ENCODE peak calls at places on chromosomes 7 and 10, in four cellular contexts. One of them, this sample, is unnamed.

GRCh38 chr7:137146012-137146455 is 197.5 kb downstream of the PTN start:
- DNase-seq in mammary epithelial cell: peak
- DNase-seq in PC-3: peak
- DNase-seq in A549: no peak
- DNase-seq in this sample: peak

GRCh38 chr10:69895759-69896158 is 94.1 kb downstream of the COL13A1 start:
- DNase-seq in mammary epithelial cell: peak
- DNase-seq in PC-3: no peak
- DNase-seq in A549: no peak
- DNase-seq in this sample: peak

GRCh38 chr10:97338041-97338440 is 3.5 kb upstream of the FRAT2 start:
- DNase-seq in mammary epithelial cell: no peak
- DNase-seq in PC-3: no peak
- DNase-seq in A549: no peak
- DNase-seq in this sample: no peak

GRCh38 chr10:28962768-28963167 is 285.4 kb downstream of the BAMBI start:
- DNase-seq in mammary epithelial cell: no peak
- DNase-seq in PC-3: no peak
- DNase-seq in A549: no peak
- DNase-seq in this sample: no peak

GRCh38 chr7:149210551-149210950 is 15.2 kb downstream of the ZNF282 start:
- DNase-seq in mammary epithelial cell: no peak
- DNase-seq in PC-3: no peak
- DNase-seq in A549: no peak
- DNase-seq in this sample: no peak

GRCh38 chr10:11742009-11742778 is at the start of gene ECHDC3:
- DNase-seq in mammary epithelial cell: peak
- DNase-seq in PC-3: no peak
- DNase-seq in A549: peak
- DNase-seq in this sample: peak

GRCh38 chr7:73622909-73623797 is 1.2 kb downstream of the MLXIPL start:
- DNase-seq in mammary epithelial cell: no peak
- DNase-seq in PC-3: no peak
- DNase-seq in A549: no peak
- DNase-seq in this sample: peak

GRCh38 chr10:36515313-36515712 is 610.1 kb upstream of the ANKRD30A start:
- DNase-seq in mammary epithelial cell: no peak
- DNase-seq in PC-3: no peak
- DNase-seq in A549: no peak
- DNase-seq in this sample: peak

GRCh38 chr10:230758-231157 is 95.5 kb downstream of the ZMYND11 start:
- DNase-seq in mammary epithelial cell: no peak
- DNase-seq in PC-3: peak
- DNase-seq in A549: peak
- DNase-seq in this sample: peak

GRCh38 chr7:148264933-148265557 is 325.5 kb upstream of the C7orf33 start:
- DNase-seq in mammary epithelial cell: peak
- DNase-seq in PC-3: peak
- DNase-seq in A549: peak
- DNase-seq in this sample: peak

GRCh38 chr7:23394828-23395227 is 75.5 kb downstream of the IGF2BP3 start:
- DNase-seq in mammary epithelial cell: no peak
- DNase-seq in PC-3: no peak
- DNase-seq in A549: no peak
- DNase-seq in this sample: peak

GRCh38 chr10:24439935-24440334 is 231.0 kb downstream of the KIAA1217 start:
- DNase-seq in mammary epithelial cell: no peak
- DNase-seq in PC-3: no peak
- DNase-seq in A549: no peak
- DNase-seq in this sample: peak

GRCh38 chr7:31033674-31034073 is 18.4 kb upstream of the ADCYAP1R1 start:
- DNase-seq in mammary epithelial cell: no peak
- DNase-seq in PC-3: no peak
- DNase-seq in A549: no peak
- DNase-seq in this sample: no peak

GRCh38 chr10:133143546-133143945 is 16.5 kb upstream of the KNDC1 start:
- DNase-seq in mammary epithelial cell: no peak
- DNase-seq in PC-3: no peak
- DNase-seq in A549: no peak
- DNase-seq in this sample: no peak

GRCh38 chr7:144524271-144524670 is 120.8 kb upstream of the NOBOX start:
- DNase-seq in mammary epithelial cell: no peak
- DNase-seq in PC-3: no peak
- DNase-seq in A549: no peak
- DNase-seq in this sample: no peak

GRCh38 chr10:3785849-3786290 is 861 bp upstream of the KLF6 start:
- DNase-seq in mammary epithelial cell: peak
- DNase-seq in PC-3: no peak
- DNase-seq in A549: no peak
- DNase-seq in this sample: peak

GRCh38 chr10:27611209-27611608 is 107.1 kb downstream of the RAB18 start:
- DNase-seq in mammary epithelial cell: no peak
- DNase-seq in PC-3: peak
- DNase-seq in A549: no peak
- DNase-seq in this sample: peak

GRCh38 chr10:43255644-43256431 is 11.0 kb downstream of the RASGEF1A start:
- DNase-seq in mammary epithelial cell: no peak
- DNase-seq in PC-3: peak
- DNase-seq in A549: peak
- DNase-seq in this sample: peak

GRCh38 chr10:107971973-107972372 is 807.5 kb upstream of the SORCS1 start:
- DNase-seq in mammary epithelial cell: peak
- DNase-seq in PC-3: peak
- DNase-seq in A549: no peak
- DNase-seq in this sample: peak

GRCh38 chr10:121804460-121804859 is 123.4 kb downstream of the ATE1 start:
- DNase-seq in mammary epithelial cell: no peak
- DNase-seq in PC-3: no peak
- DNase-seq in A549: no peak
- DNase-seq in this sample: peak

GRCh38 chr7:143960813-143961610 is 6.4 kb downstream of the OR2F1 start:
- DNase-seq in mammary epithelial cell: no peak
- DNase-seq in PC-3: no peak
- DNase-seq in A549: no peak
- DNase-seq in this sample: peak

GRCh38 chr7:22001345-22002004 is 55.8 kb upstream of the CDCA7L start:
- DNase-seq in mammary epithelial cell: peak
- DNase-seq in PC-3: peak
- DNase-seq in A549: peak
- DNase-seq in this sample: peak

GRCh38 chr7:156475666-156476065 is 164.9 kb upstream of the RNF32 start:
- DNase-seq in mammary epithelial cell: no peak
- DNase-seq in PC-3: peak
- DNase-seq in A549: peak
- DNase-seq in this sample: peak

GRCh38 chr10:96259150-96259549 is 12.2 kb downstream of the BLNK start:
- DNase-seq in mammary epithelial cell: no peak
- DNase-seq in PC-3: no peak
- DNase-seq in A549: no peak
- DNase-seq in this sample: no peak

GRCh38 chr7:34096135-34096775 is 190.9 kb downstream of the BMPER start:
- DNase-seq in mammary epithelial cell: peak
- DNase-seq in PC-3: peak
- DNase-seq in A549: no peak
- DNase-seq in this sample: peak

GRCh38 chr10:86688398-86688921 is 20.1 kb downstream of the LDB3 start:
- DNase-seq in mammary epithelial cell: peak
- DNase-seq in PC-3: peak
- DNase-seq in A549: peak
- DNase-seq in this sample: peak

GRCh38 chr7:19117081-19117869 is at the start of gene TWIST1:
- DNase-seq in mammary epithelial cell: peak
- DNase-seq in PC-3: peak
- DNase-seq in A549: peak
- DNase-seq in this sample: peak

GRCh38 chr7:96076350-96076707 is 245.6 kb downstream of the SLC25A13 start:
- DNase-seq in mammary epithelial cell: no peak
- DNase-seq in PC-3: no peak
- DNase-seq in A549: no peak
- DNase-seq in this sample: no peak

GRCh38 chr7:156783864-156784263 is 109.1 kb downstream of the LMBR1 start:
- DNase-seq in mammary epithelial cell: no peak
- DNase-seq in PC-3: no peak
- DNase-seq in A549: no peak
- DNase-seq in this sample: peak

GRCh38 chr10:97858001-97858439 is 8.4 kb downstream of the GOLGA7B start:
- DNase-seq in mammary epithelial cell: no peak
- DNase-seq in PC-3: peak
- DNase-seq in A549: no peak
- DNase-seq in this sample: no peak

GRCh38 chr7:69837387-69838068 is 239.3 kb downstream of the AUTS2 start:
- DNase-seq in mammary epithelial cell: no peak
- DNase-seq in PC-3: no peak
- DNase-seq in A549: no peak
- DNase-seq in this sample: peak

GRCh38 chr7:155506854-155507337 is 39.5 kb downstream of the CNPY1 start:
- DNase-seq in mammary epithelial cell: peak
- DNase-seq in PC-3: no peak
- DNase-seq in A549: peak
- DNase-seq in this sample: peak

GRCh38 chr7:157792954-157793353 is 456.1 kb downstream of the DNAJB6 start:
- DNase-seq in mammary epithelial cell: no peak
- DNase-seq in PC-3: no peak
- DNase-seq in A549: no peak
- DNase-seq in this sample: no peak

GRCh38 chr10:129970404-129971364 is 6.6 kb upstream of the EBF3 start:
- DNase-seq in mammary epithelial cell: no peak
- DNase-seq in PC-3: no peak
- DNase-seq in A549: no peak
- DNase-seq in this sample: no peak

GRCh38 chr10:95333997-95334792 is 43.4 kb upstream of the PDLIM1 start:
- DNase-seq in mammary epithelial cell: peak
- DNase-seq in PC-3: peak
- DNase-seq in A549: peak
- DNase-seq in this sample: peak

GRCh38 chr7:114825423-114825951 is 96.4 kb upstream of the MDFIC start:
- DNase-seq in mammary epithelial cell: no peak
- DNase-seq in PC-3: no peak
- DNase-seq in A549: no peak
- DNase-seq in this sample: no peak

GRCh38 chr7:24732646-24733413 is 24.4 kb downstream of the GSDME start:
- DNase-seq in mammary epithelial cell: peak
- DNase-seq in PC-3: peak
- DNase-seq in A549: no peak
- DNase-seq in this sample: peak

GRCh38 chr7:70812511-70812910 is 319.4 kb upstream of the GALNT17 start:
- DNase-seq in mammary epithelial cell: no peak
- DNase-seq in PC-3: no peak
- DNase-seq in A549: no peak
- DNase-seq in this sample: no peak

GRCh38 chr7:106947244-106947728 is 82.2 kb downstream of the PIK3CG start:
- DNase-seq in mammary epithelial cell: peak
- DNase-seq in PC-3: peak
- DNase-seq in A549: peak
- DNase-seq in this sample: peak

GRCh38 chr7:18940577-18941134 is 176.8 kb downstream of the TWIST1 start:
- DNase-seq in mammary epithelial cell: no peak
- DNase-seq in PC-3: no peak
- DNase-seq in A549: no peak
- DNase-seq in this sample: no peak

GRCh38 chr10:6067457-6067856 is 5.3 kb upstream of the IL2RA start:
- DNase-seq in mammary epithelial cell: no peak
- DNase-seq in PC-3: no peak
- DNase-seq in A549: no peak
- DNase-seq in this sample: no peak

GRCh38 chr10:6065845-6066244 is 3.7 kb upstream of the IL2RA start:
- DNase-seq in mammary epithelial cell: no peak
- DNase-seq in PC-3: no peak
- DNase-seq in A549: no peak
- DNase-seq in this sample: no peak

GRCh38 chr10:6069101-6069931 is 7.1 kb upstream of the IL2RA start:
- DNase-seq in mammary epithelial cell: no peak
- DNase-seq in PC-3: no peak
- DNase-seq in A549: no peak
- DNase-seq in this sample: no peak

GRCh38 chr10:6068422-6068821 is 6.3 kb upstream of the IL2RA start:
- DNase-seq in mammary epithelial cell: no peak
- DNase-seq in PC-3: no peak
- DNase-seq in A549: no peak
- DNase-seq in this sample: no peak

DNA sequence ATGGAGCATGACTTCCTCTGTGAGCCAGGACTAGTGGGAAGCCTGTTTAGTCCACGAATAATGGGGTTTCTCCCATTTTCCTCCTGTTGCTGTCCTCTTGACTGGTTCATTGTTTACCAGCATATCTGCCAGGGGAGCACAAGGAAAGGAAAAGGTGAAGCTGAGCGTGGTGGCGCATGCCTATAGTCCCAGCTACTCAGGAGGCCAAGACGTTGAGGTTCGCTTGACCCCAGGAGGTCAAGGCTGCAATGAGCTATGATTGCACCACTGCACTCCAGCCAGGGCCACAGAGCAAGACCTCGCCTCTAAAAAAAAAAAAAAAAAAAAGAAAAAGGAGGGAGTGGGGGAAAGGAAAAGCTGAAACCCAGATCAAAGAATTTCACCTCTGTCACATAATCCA is 5.8 kb upstream of the IL2RA start:
- DNase-seq in mammary epithelial cell: no peak
- DNase-seq in PC-3: no peak
- DNase-seq in A549: no peak
- DNase-seq in this sample: no peak
- H3K4me2 ChIP-seq in mammary epithelial cell: no peak
- H3K4me2 ChIP-seq in PC-3: no peak
- H3K4me2 ChIP-seq in A549: no peak
- H3K4me2 ChIP-seq in this sample: no peak

GRCh38 chr7:78020874-78021249 is 222.3 kb downstream of the PHTF2 start:
- DNase-seq in mammary epithelial cell: no peak
- DNase-seq in PC-3: no peak
- DNase-seq in A549: no peak
- DNase-seq in this sample: peak
- H3K4me2 ChIP-seq in mammary epithelial cell: no peak
- H3K4me2 ChIP-seq in PC-3: no peak
- H3K4me2 ChIP-seq in A549: no peak
- H3K4me2 ChIP-seq in this sample: peak

GRCh38 chr7:88202278-88202677 is 17.6 kb downstream of the SRI start:
- DNase-seq in mammary epithelial cell: no peak
- DNase-seq in PC-3: no peak
- DNase-seq in A549: no peak
- DNase-seq in this sample: no peak
- H3K4me2 ChIP-seq in mammary epithelial cell: no peak
- H3K4me2 ChIP-seq in PC-3: no peak
- H3K4me2 ChIP-seq in A549: no peak
- H3K4me2 ChIP-seq in this sample: no peak

GRCh38 chr10:5485948-5486851 is 13.2 kb downstream of the CALML5 start:
- DNase-seq in mammary epithelial cell: no peak
- DNase-seq in PC-3: no peak
- DNase-seq in A549: no peak
- DNase-seq in this sample: no peak
- H3K4me2 ChIP-seq in mammary epithelial cell: no peak
- H3K4me2 ChIP-seq in PC-3: no peak
- H3K4me2 ChIP-seq in A549: no peak
- H3K4me2 ChIP-seq in this sample: no peak

GRCh38 chr10:119306964-119307363 is 99.6 kb downstream of the GRK5 start:
- DNase-seq in mammary epithelial cell: peak
- DNase-seq in PC-3: peak
- DNase-seq in A549: no peak
- DNase-seq in this sample: peak
- H3K4me2 ChIP-seq in mammary epithelial cell: no peak
- H3K4me2 ChIP-seq in PC-3: peak
- H3K4me2 ChIP-seq in A549: peak
- H3K4me2 ChIP-seq in this sample: no peak

This sample was measured in GM23248.